ENCODE peak calls at places on chromosomes 4 and X, in six cellular contexts. E is AG10803, W is neural progenitor cell, B is ovary, O is cardiac muscle cell, V is upper lobe of right lung. I is an unnamed sample.

GRCh38 chr4:120718979-120719566 is 203.5 kb downstream of the PRDM5 start:
- DNase-seq in E (peak), W (peak), B (no peak), O (peak), V (no peak), I (peak)

GRCh38 chrX:16946971-16947562 is 609 bp downstream of the REPS2 start:
- DNase-seq in E (no peak), W (peak), B (peak), O (peak), V (peak), I (peak)

GRCh38 chr4:151783867-151784266 is 23.1 kb upstream of the GATB start:
- DNase-seq in E (no peak), W (no peak), B (no peak), O (no peak), V (no peak), I (no peak)

GRCh38 chrX:74511704-74512103 is 90.4 kb downstream of the SLC16A2 start:
- DNase-seq in E (no peak), W (no peak), B (no peak), O (no peak), V (no peak), I (no peak)

GRCh38 chrX:151458824-151459223 is 61.8 kb downstream of the VMA21 start:
- DNase-seq in E (no peak), W (no peak), B (no peak), O (no peak), V (no peak), I (no peak)

GRCh38 chr4:110073045-110073845 is 125.2 kb downstream of the ELOVL6 start:
- DNase-seq in E (no peak), W (no peak), B (no peak), O (no peak), V (no peak), I (peak)

GRCh38 chrX:15758140-15758539 is 20.1 kb downstream of the CA5B start:
- DNase-seq in E (no peak), W (no peak), B (no peak), O (no peak), V (no peak), I (no peak)

GRCh38 chrX:40539214-40540142 is 41.3 kb upstream of the ATP6AP2 start:
- DNase-seq in E (peak), W (peak), B (peak), O (peak), V (peak), I (peak)

GRCh38 chrX:15988661-15989603 is 134.3 kb upstream of the AP1S2 start:
- DNase-seq in E (peak), W (no peak), B (no peak), O (no peak), V (no peak), I (no peak)

GRCh38 chrX:71181558-71181909 is 36.9 kb downstream of the NLGN3 start:
- DNase-seq in E (no peak), W (peak), B (peak), O (peak), V (no peak), I (peak)

GRCh38 chr4:9999956-10000551 is 21.2 kb downstream of the SLC2A9 start:
- DNase-seq in E (peak), W (no peak), B (no peak), O (no peak), V (no peak), I (no peak)

GRCh38 chrX:109281478-109282275 is 200.2 kb downstream of the GUCY2F start:
- DNase-seq in E (no peak), W (peak), B (no peak), O (peak), V (no peak), I (no peak)

GRCh38 chr4:727576-727975 is 21.9 kb downstream of the PCGF3 start:
- DNase-seq in E (no peak), W (no peak), B (no peak), O (no peak), V (no peak), I (no peak)

GRCh38 chr4:95505149-95505548 is 43.6 kb downstream of the UNC5C start:
- DNase-seq in E (no peak), W (peak), B (no peak), O (no peak), V (no peak), I (no peak)

GRCh38 chr4:87843936-87844335 is 11.2 kb downstream of the MEPE start:
- DNase-seq in E (peak), W (no peak), B (no peak), O (peak), V (no peak), I (no peak)

GRCh38 chr4:88033309-88033708 is 25.9 kb downstream of the PKD2 start:
- DNase-seq in E (peak), W (peak), B (no peak), O (peak), V (no peak), I (peak)

GRCh38 chr4:120443111-120443510 is 376.5 kb upstream of the MAD2L1 start:
- DNase-seq in E (peak), W (no peak), B (no peak), O (no peak), V (no peak), I (no peak)

GRCh38 chr4:121030151-121030550 is 42.2 kb downstream of the NDNF start:
- DNase-seq in E (peak), W (no peak), B (no peak), O (no peak), V (no peak), I (no peak)

GRCh38 chr4:8580321-8581093 is at the start of gene GPR78:
- DNase-seq in E (peak), W (peak), B (peak), O (peak), V (peak), I (peak)

GRCh38 chrX:139167282-139167681 is 363.3 kb upstream of the F9 start:
- DNase-seq in E (no peak), W (no peak), B (no peak), O (no peak), V (no peak), I (no peak)

GRCh38 chrX:20988118-20988517 is 386.1 kb upstream of the CNKSR2 start:
- DNase-seq in E (peak), W (no peak), B (no peak), O (no peak), V (no peak), I (no peak)